ENCODE peak calls at places on chromosomes 12 and 14, in six cellular contexts. One of them, this sample, is unnamed.
A peak's percentile ranks its signal among the peaks of the same experiment; 100 is the strongest.

GRCh38 chr12:87054225-87054624 is 798.0 kb upstream of the MGAT4C start:
- DNase-seq in K562: no peak
- DNase-seq in A549: no peak
- DNase-seq in ovary: no peak
- DNase-seq in uterus: no peak
- DNase-seq in IMR-90: no peak
- DNase-seq in this sample: no peak

GRCh38 chr12:4148418-4149056 is 125.0 kb upstream of the CCND2 start:
- DNase-seq in K562: no peak
- DNase-seq in A549: no peak
- DNase-seq in ovary: no peak
- DNase-seq in uterus: no peak
- DNase-seq in IMR-90: no peak
- DNase-seq in this sample: no peak

GRCh38 chr14:24181251-24182077 is 7.2 kb downstream of the IPO4 start:
- DNase-seq in K562: no peak
- DNase-seq in A549: no peak
- DNase-seq in ovary: no peak
- DNase-seq in uterus: no peak
- DNase-seq in IMR-90: no peak
- DNase-seq in this sample: no peak

GRCh38 chr12:32920506-32921085 is 24.0 kb upstream of the PKP2 start:
- DNase-seq in K562: no peak
- DNase-seq in A549: no peak
- DNase-seq in ovary: no peak
- DNase-seq in uterus: no peak
- DNase-seq in IMR-90: no peak
- DNase-seq in this sample: no peak

GRCh38 chr14:61221906-61222305 is 59.2 kb downstream of the TMEM30B start:
- DNase-seq in K562: no peak
- DNase-seq in A549: no peak
- DNase-seq in ovary: no peak
- DNase-seq in uterus: no peak
- DNase-seq in IMR-90: no peak
- DNase-seq in this sample: no peak

GRCh38 chr12:123750159-123750656 is 11.9 kb upstream of the DNAH10 start:
- DNase-seq in K562: no peak
- DNase-seq in A549: no peak
- DNase-seq in ovary: no peak
- DNase-seq in uterus: no peak
- DNase-seq in IMR-90: no peak
- DNase-seq in this sample: no peak

GRCh38 chr14:77253333-77254190 is 17.4 kb downstream of the NGB start:
- DNase-seq in K562: no peak
- DNase-seq in A549: no peak
- DNase-seq in ovary: no peak
- DNase-seq in uterus: no peak
- DNase-seq in IMR-90: no peak
- DNase-seq in this sample: no peak

GRCh38 chr12:107304588-107305532 is 211.5 kb upstream of the CRY1 start:
- DNase-seq in K562: no peak
- DNase-seq in A549: no peak
- DNase-seq in ovary: no peak
- DNase-seq in uterus: no peak
- DNase-seq in IMR-90: no peak
- DNase-seq in this sample: no peak

GRCh38 chr12:75837700-75838099 is 193.9 kb downstream of the PHLDA1 start:
- DNase-seq in K562: peak; percentile 23
- DNase-seq in A549: no peak
- DNase-seq in ovary: no peak
- DNase-seq in uterus: no peak
- DNase-seq in IMR-90: no peak
- DNase-seq in this sample: no peak

GRCh38 chr14:101078105-101078891 is 174.8 kb upstream of the RTL1 start:
- DNase-seq in K562: no peak
- DNase-seq in A549: no peak
- DNase-seq in ovary: peak; percentile 26
- DNase-seq in uterus: no peak
- DNase-seq in IMR-90: no peak
- DNase-seq in this sample: no peak

GRCh38 chr12:18677189-18677588 is 60.6 kb downstream of the PLCZ1 start:
- DNase-seq in K562: no peak
- DNase-seq in A549: no peak
- DNase-seq in ovary: no peak
- DNase-seq in uterus: no peak
- DNase-seq in IMR-90: no peak
- DNase-seq in this sample: no peak

GRCh38 chr14:104237651-104238423 is 99.5 kb downstream of the KIF26A start:
- DNase-seq in K562: no peak
- DNase-seq in A549: no peak
- DNase-seq in ovary: peak; percentile 12
- DNase-seq in uterus: no peak
- DNase-seq in IMR-90: no peak
- DNase-seq in this sample: no peak

GRCh38 chr12:40946612-40947194 is 241.4 kb upstream of the PDZRN4 start:
- DNase-seq in K562: peak; percentile 32
- DNase-seq in A549: peak; percentile 18
- DNase-seq in ovary: no peak
- DNase-seq in uterus: no peak
- DNase-seq in IMR-90: peak; percentile 42
- DNase-seq in this sample: peak; percentile 56

GRCh38 chr12:45655186-45655585 is 74.3 kb upstream of the ARID2 start:
- DNase-seq in K562: no peak
- DNase-seq in A549: no peak
- DNase-seq in ovary: no peak
- DNase-seq in uterus: no peak
- DNase-seq in IMR-90: peak; percentile 47
- DNase-seq in this sample: peak; percentile 41

GRCh38 chr12:50442178-50442908 is 41.7 kb downstream of the LARP4 start:
- DNase-seq in K562: no peak
- DNase-seq in A549: no peak
- DNase-seq in ovary: no peak
- DNase-seq in uterus: no peak
- DNase-seq in IMR-90: no peak
- DNase-seq in this sample: no peak

GRCh38 chr12:66036317-66036716 is 94.2 kb downstream of the LLPH start:
- DNase-seq in K562: no peak
- DNase-seq in A549: peak; percentile 15
- DNase-seq in ovary: no peak
- DNase-seq in uterus: peak; percentile 27
- DNase-seq in IMR-90: peak; percentile 92
- DNase-seq in this sample: no peak

GRCh38 chr12:102069707-102070106 is 7.9 kb upstream of the WASHC3 start:
- DNase-seq in K562: no peak
- DNase-seq in A549: no peak
- DNase-seq in ovary: no peak
- DNase-seq in uterus: no peak
- DNase-seq in IMR-90: no peak
- DNase-seq in this sample: no peak

GRCh38 chr12:6212086-6212485 is 11.9 kb downstream of the CD9 start:
- DNase-seq in K562: no peak
- DNase-seq in A549: no peak
- DNase-seq in ovary: no peak
- DNase-seq in uterus: no peak
- DNase-seq in IMR-90: no peak
- DNase-seq in this sample: no peak

GRCh38 chr12:102331419-102331818 is 133.8 kb upstream of the PMCH start:
- DNase-seq in K562: no peak
- DNase-seq in A549: no peak
- DNase-seq in ovary: no peak
- DNase-seq in uterus: no peak
- DNase-seq in IMR-90: no peak
- DNase-seq in this sample: no peak

DNA sequence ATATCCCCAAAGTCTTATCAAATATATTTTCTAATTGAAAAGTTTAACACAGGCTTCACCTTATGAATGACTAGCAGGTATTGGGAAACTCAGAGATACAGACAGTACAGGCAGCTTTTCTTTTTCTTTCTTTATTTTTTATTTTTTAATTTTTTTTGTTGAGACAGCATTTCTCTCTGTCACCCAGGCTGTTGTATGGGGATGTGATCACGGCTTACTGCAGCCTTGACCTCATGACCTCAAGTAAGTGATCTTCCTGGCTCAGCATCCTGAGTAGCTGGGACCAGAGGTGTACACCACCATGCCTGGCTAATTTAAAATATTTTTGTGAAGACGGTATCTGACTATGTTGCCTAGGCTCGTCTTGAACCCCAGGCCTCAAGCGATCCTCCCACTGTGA is 85.0 kb downstream of the BRMS1L start:
- DNase-seq in K562: no peak
- DNase-seq in A549: no peak
- DNase-seq in ovary: no peak
- DNase-seq in uterus: no peak
- DNase-seq in IMR-90: no peak
- DNase-seq in this sample: no peak
- TF ChIP-seq POLR2A in K562: no peak
- TF ChIP-seq POLR2A in A549: peak; percentile 9
- TF ChIP-seq POLR2A in ovary: no peak
- TF ChIP-seq POLR2A in uterus: no peak
- TF ChIP-seq POLR2A in IMR-90: no peak
- TF ChIP-seq POLR2A in this sample: no peak

GRCh38 chr14:20328705-20329104 is 4.4 kb downstream of the CCNB1IP1 start:
- DNase-seq in K562: no peak
- DNase-seq in A549: no peak
- DNase-seq in ovary: no peak
- DNase-seq in uterus: no peak
- DNase-seq in IMR-90: no peak
- DNase-seq in this sample: no peak

GRCh38 chr14:20332386-20332945 is 613 bp downstream of the CCNB1IP1 start:
- DNase-seq in K562: peak; percentile 23
- DNase-seq in A549: no peak
- DNase-seq in ovary: no peak
- DNase-seq in uterus: no peak
- DNase-seq in IMR-90: no peak
- DNase-seq in this sample: no peak

GRCh38 chr14:20331048-20331613 is 1.9 kb downstream of the CCNB1IP1 start:
- DNase-seq in K562: no peak
- DNase-seq in A549: no peak
- DNase-seq in ovary: no peak
- DNase-seq in uterus: no peak
- DNase-seq in IMR-90: no peak
- DNase-seq in this sample: no peak

GRCh38 chr14:20329355-20329754 is 3.7 kb downstream of the CCNB1IP1 start:
- DNase-seq in K562: no peak
- DNase-seq in A549: no peak
- DNase-seq in ovary: no peak
- DNase-seq in uterus: no peak
- DNase-seq in IMR-90: no peak
- DNase-seq in this sample: no peak

GRCh38 chr14:20327005-20327869 is 5.8 kb downstream of the CCNB1IP1 start:
- DNase-seq in K562: no peak
- DNase-seq in A549: peak; percentile 55
- DNase-seq in ovary: no peak
- DNase-seq in uterus: no peak
- DNase-seq in IMR-90: peak; percentile 72
- DNase-seq in this sample: peak; percentile 76
- H3K4me3 ChIP-seq in K562: no peak overlapping the region
- H3K4me3 ChIP-seq in A549: no peak overlapping the region
- H3K4me3 ChIP-seq in ovary: no peak overlapping the region
- H3K4me3 ChIP-seq in uterus: no peak overlapping the region
- H3K4me3 ChIP-seq in IMR-90: no peak overlapping the region
- H3K4me3 ChIP-seq in this sample: peak overlapping the region; percentile 10

DNA sequence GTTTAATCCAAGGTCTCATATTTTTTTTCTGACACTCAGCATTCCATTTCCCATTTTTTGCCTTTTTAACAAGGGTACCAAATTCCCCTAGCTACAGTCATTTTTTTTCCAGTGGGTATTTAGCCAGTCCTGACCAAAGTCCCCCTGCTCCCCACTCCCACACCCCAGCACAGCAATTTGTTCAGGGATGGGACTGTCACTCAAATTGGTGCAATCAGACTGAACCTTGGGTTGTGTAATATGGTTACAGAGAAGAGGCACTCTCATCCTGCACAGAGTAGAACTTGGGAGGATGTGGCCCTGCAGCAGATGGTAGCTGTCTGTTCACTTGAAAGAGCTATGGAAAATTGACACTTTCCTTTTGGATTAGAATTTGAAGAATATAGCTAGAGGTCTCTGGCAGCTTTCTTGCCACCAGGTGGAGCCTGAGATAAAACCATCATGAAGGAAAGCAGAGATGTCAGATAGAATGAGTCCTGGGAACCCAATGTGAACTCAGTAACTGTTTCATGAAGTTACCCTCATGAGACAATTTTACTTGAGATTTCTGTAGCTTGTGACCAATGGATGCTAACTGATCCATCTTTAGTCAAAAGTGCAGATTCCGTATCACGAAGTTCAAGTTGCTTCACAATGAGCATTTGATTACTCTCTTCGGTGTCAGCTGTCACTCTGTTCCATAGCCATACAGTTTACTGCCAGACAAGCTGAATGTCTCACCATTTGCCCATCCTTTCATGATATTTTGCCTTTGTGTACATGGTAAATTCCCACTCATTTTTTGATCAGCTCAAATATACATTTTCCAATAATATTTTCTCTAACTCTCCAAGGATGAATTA is 394.0 kb upstream of the SYT1 start:
- DNase-seq in K562: no peak
- DNase-seq in A549: peak; percentile 6
- DNase-seq in ovary: no peak
- DNase-seq in uterus: no peak
- DNase-seq in IMR-90: peak; percentile 60
- DNase-seq in this sample: peak; percentile 30
- TF ChIP-seq CTCF in K562: no peak
- TF ChIP-seq CTCF in A549: peak; percentile 67
- TF ChIP-seq CTCF in ovary: no peak
- TF ChIP-seq CTCF in uterus: peak; percentile 6
- TF ChIP-seq CTCF in IMR-90: peak; percentile 70
- TF ChIP-seq CTCF in this sample: peak; percentile 40

GRCh38 chr14:68686724-68687123 is 106.1 kb downstream of the ZFP36L1 start:
- DNase-seq in K562: no peak
- DNase-seq in A549: no peak
- DNase-seq in ovary: no peak
- DNase-seq in uterus: peak; percentile 5
- DNase-seq in IMR-90: no peak
- DNase-seq in this sample: no peak

GRCh38 chr14:68688872-68689371 is 103.9 kb downstream of the ZFP36L1 start:
- DNase-seq in K562: no peak
- DNase-seq in A549: no peak
- DNase-seq in ovary: peak; percentile 72
- DNase-seq in uterus: peak; percentile 47
- DNase-seq in IMR-90: peak; percentile 76
- DNase-seq in this sample: peak; percentile 33

GRCh38 chr14:68689426-68689825 is 103.4 kb downstream of the ZFP36L1 start:
- DNase-seq in K562: no peak
- DNase-seq in A549: no peak
- DNase-seq in ovary: no peak
- DNase-seq in uterus: peak; percentile 19
- DNase-seq in IMR-90: no peak
- DNase-seq in this sample: no peak

GRCh38 chr14:68686212-68686478 is 106.7 kb downstream of the ZFP36L1 start:
- DNase-seq in K562: no peak
- DNase-seq in A549: no peak
- DNase-seq in ovary: no peak
- DNase-seq in uterus: no peak
- DNase-seq in IMR-90: no peak
- DNase-seq in this sample: no peak

DNA sequence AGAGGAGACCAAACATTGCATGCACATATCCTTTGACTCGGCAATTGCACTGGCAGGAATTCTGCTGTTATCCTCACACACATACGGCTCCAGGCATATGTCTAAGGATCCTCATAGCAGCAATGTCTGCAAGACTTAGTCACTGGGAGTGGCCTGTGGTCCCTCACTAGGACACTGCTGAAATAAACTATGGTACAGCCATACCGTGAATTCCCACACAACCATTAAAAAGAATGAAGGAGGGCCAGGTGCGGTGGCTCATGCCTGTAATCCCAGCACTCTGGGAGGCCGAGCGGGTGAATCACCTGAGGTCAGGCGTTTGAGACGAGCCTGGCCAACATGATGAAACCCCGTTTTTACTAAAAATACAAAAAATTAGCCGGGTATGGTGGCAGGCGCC is 105.1 kb downstream of the ZFP36L1 start:
- DNase-seq in K562: no peak
- DNase-seq in A549: peak; percentile 82
- DNase-seq in ovary: no peak
- DNase-seq in uterus: peak; percentile 13
- DNase-seq in IMR-90: peak; percentile 92
- DNase-seq in this sample: no peak
- TF ChIP-seq POLR2A in K562: no peak
- TF ChIP-seq POLR2A in A549: no peak
- TF ChIP-seq POLR2A in ovary: no peak
- TF ChIP-seq POLR2A in uterus: no peak
- TF ChIP-seq POLR2A in IMR-90: no peak
- TF ChIP-seq POLR2A in this sample: no peak